ENCODE peak calls at places on chromosomes 4 and X, in six cellular contexts. One of them, this sample, is unnamed.

GRCh38 chrX:85955510-85955909 is 91.8 kb downstream of the CHM start:
- DNase-seq in cardiac fibroblast: no peak
- DNase-seq in neural progenitor cell: no peak
- DNase-seq in pancreas: no peak
- DNase-seq in B cell: no peak
- DNase-seq in progenitor cell of endocrine pancreas: no peak
- DNase-seq in this sample: no peak

GRCh38 chrX:134431894-134432293 is 28.1 kb upstream of the HPRT1 start:
- DNase-seq in progenitor cell of endocrine pancreas: no peak
- DNase-seq in B cell: no peak
- DNase-seq in pancreas: no peak
- DNase-seq in cardiac fibroblast: peak
- DNase-seq in neural progenitor cell: no peak
- DNase-seq in this sample: no peak

GRCh38 chrX:46653482-46653881 is 79.9 kb downstream of the CHST7 start:
- DNase-seq in progenitor cell of endocrine pancreas: no peak
- DNase-seq in pancreas: no peak
- DNase-seq in cardiac fibroblast: no peak
- DNase-seq in B cell: no peak
- DNase-seq in neural progenitor cell: peak
- DNase-seq in this sample: no peak

GRCh38 chrX:15142084-15142715 is 127.7 kb downstream of the ASB9 start:
- DNase-seq in neural progenitor cell: no peak
- DNase-seq in cardiac fibroblast: no peak
- DNase-seq in B cell: no peak
- DNase-seq in progenitor cell of endocrine pancreas: no peak
- DNase-seq in pancreas: no peak
- DNase-seq in this sample: no peak

GRCh38 chr4:121696641-121697461 is at the start of gene ANXA5:
- DNase-seq in progenitor cell of endocrine pancreas: peak
- DNase-seq in pancreas: peak
- DNase-seq in cardiac fibroblast: peak
- DNase-seq in B cell: peak
- DNase-seq in neural progenitor cell: peak
- DNase-seq in this sample: peak

GRCh38 chr4:70158576-70158975 is 4.5 kb downstream of the PRR27 start:
- DNase-seq in progenitor cell of endocrine pancreas: no peak
- DNase-seq in B cell: no peak
- DNase-seq in neural progenitor cell: no peak
- DNase-seq in cardiac fibroblast: no peak
- DNase-seq in pancreas: peak
- DNase-seq in this sample: no peak

GRCh38 chr4:77052352-77052751 is 23.4 kb downstream of the CCNI start:
- DNase-seq in cardiac fibroblast: peak
- DNase-seq in neural progenitor cell: peak
- DNase-seq in progenitor cell of endocrine pancreas: no peak
- DNase-seq in B cell: peak
- DNase-seq in pancreas: no peak
- DNase-seq in this sample: peak

GRCh38 chr4:5504486-5504885 is 203.9 kb downstream of the EVC2 start:
- DNase-seq in cardiac fibroblast: no peak
- DNase-seq in neural progenitor cell: no peak
- DNase-seq in progenitor cell of endocrine pancreas: no peak
- DNase-seq in B cell: no peak
- DNase-seq in pancreas: no peak
- DNase-seq in this sample: no peak

GRCh38 chr4:124178449-124179021 is 534.0 kb downstream of the ANKRD50 start:
- DNase-seq in cardiac fibroblast: peak
- DNase-seq in neural progenitor cell: no peak
- DNase-seq in B cell: no peak
- DNase-seq in progenitor cell of endocrine pancreas: no peak
- DNase-seq in pancreas: no peak
- DNase-seq in this sample: no peak

DNA sequence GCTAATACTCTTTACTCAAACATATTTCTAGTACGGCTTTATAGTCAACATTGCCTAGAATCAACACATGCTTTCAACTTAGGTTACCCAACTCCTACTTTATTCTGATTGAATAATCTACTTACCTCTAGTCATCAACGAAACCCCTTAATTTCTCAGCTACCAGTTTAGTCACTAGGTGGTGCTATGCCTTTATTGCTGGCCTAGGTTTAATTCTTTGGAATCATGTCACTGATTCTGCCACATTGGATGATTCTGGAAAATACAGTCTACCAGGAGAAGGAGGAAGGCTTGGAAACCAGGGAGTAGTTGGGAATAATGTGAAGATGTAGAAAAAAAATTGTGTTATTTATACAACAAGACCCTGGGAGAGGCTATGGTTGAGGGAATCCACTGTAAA is 167.7 kb downstream of the DCAF12L2 start:
- DNase-seq in neural progenitor cell: peak
- DNase-seq in progenitor cell of endocrine pancreas: no peak
- DNase-seq in cardiac fibroblast: peak
- DNase-seq in B cell: no peak
- DNase-seq in pancreas: no peak
- DNase-seq in this sample: no peak
- TF ChIP-seq CTCF in neural progenitor cell: peak
- TF ChIP-seq CTCF in progenitor cell of endocrine pancreas: peak
- TF ChIP-seq CTCF in cardiac fibroblast: peak
- TF ChIP-seq CTCF in B cell: no peak
- TF ChIP-seq CTCF in pancreas: no peak
- TF ChIP-seq CTCF in this sample: no peak

GRCh38 chr4:173119818-173120217 is 48.8 kb upstream of the GALNT7 start:
- DNase-seq in progenitor cell of endocrine pancreas: no peak
- DNase-seq in neural progenitor cell: no peak
- DNase-seq in B cell: no peak
- DNase-seq in cardiac fibroblast: peak
- DNase-seq in pancreas: no peak
- DNase-seq in this sample: no peak
- TF ChIP-seq CTCF in progenitor cell of endocrine pancreas: no peak
- TF ChIP-seq CTCF in neural progenitor cell: no peak
- TF ChIP-seq CTCF in B cell: no peak
- TF ChIP-seq CTCF in cardiac fibroblast: no peak
- TF ChIP-seq CTCF in pancreas: no peak
- TF ChIP-seq CTCF in this sample: no peak

GRCh38 chrX:29044802-29045201 is 457.6 kb downstream of the IL1RAPL1 start:
- DNase-seq in pancreas: no peak
- DNase-seq in neural progenitor cell: no peak
- DNase-seq in B cell: no peak
- DNase-seq in cardiac fibroblast: peak
- DNase-seq in progenitor cell of endocrine pancreas: no peak
- DNase-seq in this sample: no peak
- TF ChIP-seq CTCF in pancreas: no peak
- TF ChIP-seq CTCF in neural progenitor cell: no peak
- TF ChIP-seq CTCF in B cell: no peak
- TF ChIP-seq CTCF in cardiac fibroblast: peak
- TF ChIP-seq CTCF in progenitor cell of endocrine pancreas: peak
- TF ChIP-seq CTCF in this sample: no peak

GRCh38 chrX:152917969-152918579 is 20.2 kb downstream of the ZNF185 start:
- DNase-seq in progenitor cell of endocrine pancreas: no peak
- DNase-seq in cardiac fibroblast: no peak
- DNase-seq in pancreas: no peak
- DNase-seq in B cell: no peak
- DNase-seq in neural progenitor cell: no peak
- DNase-seq in this sample: no peak

GRCh38 chrX:152912641-152913040 is 14.8 kb downstream of the ZNF185 start:
- DNase-seq in B cell: no peak
- DNase-seq in pancreas: peak
- DNase-seq in cardiac fibroblast: no peak
- DNase-seq in neural progenitor cell: no peak
- DNase-seq in progenitor cell of endocrine pancreas: no peak
- DNase-seq in this sample: no peak

GRCh38 chrX:152913354-152913753 is 15.5 kb downstream of the ZNF185 start:
- DNase-seq in neural progenitor cell: no peak
- DNase-seq in progenitor cell of endocrine pancreas: no peak
- DNase-seq in pancreas: no peak
- DNase-seq in cardiac fibroblast: no peak
- DNase-seq in B cell: no peak
- DNase-seq in this sample: no peak

GRCh38 chrX:152913915-152914314 is 16.0 kb downstream of the ZNF185 start:
- DNase-seq in progenitor cell of endocrine pancreas: no peak
- DNase-seq in B cell: no peak
- DNase-seq in cardiac fibroblast: no peak
- DNase-seq in pancreas: no peak
- DNase-seq in neural progenitor cell: no peak
- DNase-seq in this sample: no peak

GRCh38 chrX:152915541-152916241 is 17.8 kb downstream of the ZNF185 start:
- DNase-seq in cardiac fibroblast: peak
- DNase-seq in progenitor cell of endocrine pancreas: peak
- DNase-seq in pancreas: no peak
- DNase-seq in B cell: peak
- DNase-seq in neural progenitor cell: peak
- DNase-seq in this sample: no peak
- TF ChIP-seq CTCF in cardiac fibroblast: peak
- TF ChIP-seq CTCF in progenitor cell of endocrine pancreas: peak
- TF ChIP-seq CTCF in pancreas: peak
- TF ChIP-seq CTCF in B cell: peak
- TF ChIP-seq CTCF in neural progenitor cell: peak
- TF ChIP-seq CTCF in this sample: no peak

GRCh38 chr4:129143359-129143758 is 47.4 kb downstream of the C4orf33 start:
- DNase-seq in pancreas: no peak
- DNase-seq in B cell: no peak
- DNase-seq in progenitor cell of endocrine pancreas: no peak
- DNase-seq in neural progenitor cell: no peak
- DNase-seq in cardiac fibroblast: no peak
- DNase-seq in this sample: no peak

GRCh38 chr4:129144755-129145206 is 48.8 kb downstream of the C4orf33 start:
- DNase-seq in progenitor cell of endocrine pancreas: no peak
- DNase-seq in pancreas: no peak
- DNase-seq in cardiac fibroblast: peak
- DNase-seq in B cell: no peak
- DNase-seq in neural progenitor cell: no peak
- DNase-seq in this sample: no peak

GRCh38 chr4:129136433-129136832 is 40.5 kb downstream of the C4orf33 start:
- DNase-seq in cardiac fibroblast: no peak
- DNase-seq in B cell: no peak
- DNase-seq in pancreas: no peak
- DNase-seq in progenitor cell of endocrine pancreas: no peak
- DNase-seq in neural progenitor cell: no peak
- DNase-seq in this sample: no peak

GRCh38 chr4:129138762-129139496 is 43.0 kb downstream of the C4orf33 start:
- DNase-seq in B cell: no peak
- DNase-seq in progenitor cell of endocrine pancreas: no peak
- DNase-seq in neural progenitor cell: no peak
- DNase-seq in pancreas: no peak
- DNase-seq in cardiac fibroblast: no peak
- DNase-seq in this sample: no peak

GRCh38 chr4:129140521-129140920 is 44.6 kb downstream of the C4orf33 start:
- DNase-seq in neural progenitor cell: no peak
- DNase-seq in B cell: no peak
- DNase-seq in cardiac fibroblast: no peak
- DNase-seq in progenitor cell of endocrine pancreas: no peak
- DNase-seq in pancreas: no peak
- DNase-seq in this sample: no peak
- TF ChIP-seq CTCF in neural progenitor cell: no peak
- TF ChIP-seq CTCF in B cell: no peak
- TF ChIP-seq CTCF in cardiac fibroblast: peak
- TF ChIP-seq CTCF in progenitor cell of endocrine pancreas: peak
- TF ChIP-seq CTCF in pancreas: no peak
- TF ChIP-seq CTCF in this sample: no peak

GRCh38 chr4:1530356-1530755 is 124.1 kb upstream of the NKX1-1 start:
- DNase-seq in progenitor cell of endocrine pancreas: no peak
- DNase-seq in pancreas: peak
- DNase-seq in neural progenitor cell: no peak
- DNase-seq in B cell: no peak
- DNase-seq in cardiac fibroblast: no peak
- DNase-seq in this sample: no peak
- TF ChIP-seq CTCF in progenitor cell of endocrine pancreas: no peak
- TF ChIP-seq CTCF in pancreas: no peak
- TF ChIP-seq CTCF in neural progenitor cell: no peak
- TF ChIP-seq CTCF in B cell: no peak
- TF ChIP-seq CTCF in cardiac fibroblast: no peak
- TF ChIP-seq CTCF in this sample: no peak

DNA sequence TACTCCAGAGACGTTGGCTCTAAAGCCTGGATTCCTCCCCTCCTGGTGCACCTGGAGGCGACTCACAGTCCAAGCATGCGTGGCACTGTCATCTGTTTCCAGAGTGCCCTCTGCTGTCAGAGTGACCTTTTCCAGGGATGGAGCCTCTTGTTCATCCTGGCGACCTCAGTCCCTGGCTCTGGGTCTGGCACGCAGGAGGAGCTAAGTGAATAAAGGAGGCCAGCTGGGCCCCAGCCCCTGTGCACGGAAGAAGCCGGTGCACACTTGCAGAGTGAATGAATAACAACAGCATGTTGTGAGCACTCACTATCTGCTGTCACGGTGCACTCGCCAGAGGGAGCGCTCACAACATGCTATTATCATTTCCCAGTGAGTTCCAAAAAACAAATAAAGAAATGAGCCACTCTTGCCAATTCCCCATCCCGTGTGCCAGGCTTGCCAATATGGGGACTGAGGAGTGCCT is 27.8 kb upstream of the PSAPL1 start:
- DNase-seq in pancreas: peak
- DNase-seq in B cell: no peak
- DNase-seq in cardiac fibroblast: no peak
- DNase-seq in progenitor cell of endocrine pancreas: no peak
- DNase-seq in neural progenitor cell: peak
- DNase-seq in this sample: no peak
- TF ChIP-seq CTCF in pancreas: no peak
- TF ChIP-seq CTCF in B cell: no peak
- TF ChIP-seq CTCF in cardiac fibroblast: no peak
- TF ChIP-seq CTCF in progenitor cell of endocrine pancreas: peak
- TF ChIP-seq CTCF in neural progenitor cell: peak
- TF ChIP-seq CTCF in this sample: no peak

This sample was measured in natural killer cell.